ENCODE peak calls at places on chromosomes 1 and 21, in six cellular contexts. F, J, L, V, Z and U are unnamed samples. For H3K36me3 and H3K27me3, the result is how much of the 10 kb centered on the place peaks cover.

GRCh38 chr1:208329291-208329690 is 85.1 kb upstream of the PLXNA2 start:
- DNase-seq in F (no peak), J (no peak), L (no peak), V (no peak), Z (no peak), U (no peak)

GRCh38 chr1:191585095-191585494 is 573.2 kb upstream of the RGS18 start:
- DNase-seq in F (no peak), J (no peak), L (no peak), V (no peak), Z (no peak), U (no peak)

GRCh38 chr1:47679826-47680225 is 242.0 kb downstream of the FOXD2 start:
- DNase-seq in F (no peak), J (no peak), L (no peak), V (no peak), Z (no peak), U (no peak)

GRCh38 chr1:109111386-109112055 is 2.4 kb upstream of the ELAPOR1 start:
- DNase-seq in F (no peak), J (no peak), L (no peak), V (no peak), Z (no peak), U (no peak)

GRCh38 chr21:32771134-32771523 is 426 bp downstream of the PAXBP1 start:
- DNase-seq in F (no peak), J (peak), L (peak), V (peak), Z (no peak), U (peak)

GRCh38 chr1:209652873-209653401 is 712 bp upstream of the LAMB3 start:
- DNase-seq in F (no peak), J (peak), L (peak), V (peak), Z (peak), U (peak)

GRCh38 chr21:41009398-41010177 is 158.4 kb upstream of the BACE2 start:
- DNase-seq in F (no peak), J (no peak), L (no peak), V (no peak), Z (no peak), U (no peak)

GRCh38 chr1:154313066-154313356 is 7.9 kb upstream of the AQP10 start:
- DNase-seq in F (no peak), J (no peak), L (no peak), V (no peak), Z (no peak), U (no peak)

GRCh38 chr1:119953266-119953998 is 57.1 kb upstream of the ADAM30 start:
- DNase-seq in F (no peak), J (no peak), L (no peak), V (no peak), Z (no peak), U (no peak)

GRCh38 chr1:216075339-216075738 is 347.9 kb downstream of the USH2A start:
- DNase-seq in F (no peak), J (no peak), L (peak), V (peak), Z (no peak), U (peak)

GRCh38 chr1:167250482-167250881 is 29.8 kb downstream of the POU2F1 start:
- DNase-seq in F (no peak), J (no peak), L (no peak), V (no peak), Z (no peak), U (no peak)

GRCh38 chr1:41504126-41505035 is 19.9 kb upstream of the EDN2 start:
- DNase-seq in F (no peak), J (no peak), L (no peak), V (peak), Z (peak), U (peak)

GRCh38 chr21:44869860-44870747 is 3.4 kb downstream of the PTTG1IP start:
- DNase-seq in F (no peak), J (peak), L (no peak), V (peak), Z (peak), U (peak)

GRCh38 chr1:36151845-36152203 is 2.5 kb upstream of the TRAPPC3 start:
- DNase-seq in F (no peak), J (no peak), L (no peak), V (no peak), Z (no peak), U (peak)

DNA sequence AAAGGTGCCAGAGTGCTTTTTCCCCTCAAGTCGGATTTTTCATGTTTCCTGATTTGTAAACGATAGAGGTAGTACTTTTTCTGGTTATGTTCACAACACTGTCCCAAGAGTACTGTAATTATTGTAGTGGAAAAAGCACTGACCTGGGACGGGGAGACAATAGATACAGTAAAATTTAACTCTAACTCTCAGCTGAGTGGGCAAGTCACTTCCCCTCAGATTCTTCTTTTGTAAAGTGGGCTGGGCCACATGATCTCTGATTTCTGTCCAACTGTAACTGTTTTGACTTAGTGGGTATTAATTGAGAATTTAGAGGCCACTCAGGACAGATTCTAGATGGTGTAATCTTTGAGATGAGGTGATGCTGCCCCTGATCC is 19.1 kb downstream of the MARCKSL1 start:
- DNase-seq in F (no peak), J (no peak), L (no peak), V (no peak), Z (no peak), U (no peak)
- H3K4me3 ChIP-seq in F (no peak), J (no peak), L (no peak), V (no peak), Z (no peak), U (no peak)

DNA sequence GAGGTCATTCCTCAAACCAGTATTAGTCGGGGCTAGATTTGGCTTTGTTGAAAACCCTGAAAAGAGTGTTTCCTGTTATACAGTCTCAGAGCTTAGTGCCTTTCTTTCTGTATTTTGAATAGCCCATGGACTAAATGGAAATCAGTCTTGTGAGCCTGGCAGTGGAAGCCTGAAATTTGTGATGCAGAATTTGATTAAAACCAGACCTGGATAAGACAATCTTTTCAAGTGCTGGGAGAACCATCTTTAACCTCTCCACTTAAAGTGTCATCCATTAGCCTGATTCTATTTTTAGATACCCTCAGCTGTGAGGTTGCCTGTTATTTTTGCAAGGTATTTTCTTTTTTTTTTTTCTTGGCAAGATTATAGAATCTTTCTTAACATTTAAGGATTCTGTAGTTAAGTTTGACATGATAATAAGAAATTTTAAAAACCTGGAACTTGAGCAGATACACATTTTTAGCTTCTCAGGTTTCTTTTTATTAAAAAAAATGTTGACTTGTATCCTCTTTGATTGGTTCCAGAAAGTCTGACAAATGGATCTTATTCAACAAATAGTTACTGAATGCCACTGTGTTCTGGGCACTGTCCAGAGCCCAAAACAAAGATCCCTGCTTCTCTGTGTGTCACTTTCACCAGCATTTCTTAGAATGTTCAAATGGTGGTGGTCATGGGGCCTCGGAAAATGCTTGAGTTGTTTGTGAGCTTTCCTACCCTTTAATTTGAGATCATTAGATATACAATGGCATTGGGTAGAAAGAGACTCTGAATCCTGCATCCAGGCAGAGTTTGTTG is 19.7 kb downstream of the ACTN2 start:
- DNase-seq in F (no peak), J (no peak), L (no peak), V (no peak), Z (no peak), U (no peak)
- H3K36me3 ChIP-seq in F (under half), J (under half), L (under half), V (under half), Z (under half), U (under half)

DNA sequence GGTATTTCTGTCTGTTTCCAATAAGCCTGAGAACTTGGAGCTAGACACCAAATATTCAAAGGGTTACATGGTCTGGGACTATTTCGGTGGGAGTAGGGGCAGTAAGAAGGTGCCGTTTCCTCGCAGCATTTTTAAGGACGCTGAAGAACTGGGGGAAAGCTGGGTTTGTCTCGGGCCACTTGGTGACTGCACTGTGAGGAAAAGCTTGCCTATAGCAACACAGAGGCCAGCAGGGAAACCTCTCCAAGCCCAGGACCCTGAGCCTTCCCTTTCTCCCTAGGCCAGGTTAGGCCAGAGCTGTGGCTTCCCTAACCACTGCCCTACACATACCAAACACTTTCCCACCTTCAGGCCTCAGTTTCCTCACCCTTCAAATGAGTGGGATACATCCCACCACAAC is 3.3 kb downstream of the GLIS1 start:
- DNase-seq in F (no peak), J (no peak), L (no peak), V (no peak), Z (no peak), U (no peak)
- H3K27me3 ChIP-seq in F (under half), J (under half), L (half or more), V (under half), Z (under half), U (under half)

GRCh38 chr1:43979261-43979527 is 184 bp downstream of the B4GALT2 start:
- DNase-seq in F (no peak), J (no peak), L (no peak), V (no peak), Z (no peak), U (no peak)

GRCh38 chr1:43978551-43979260 is at the start of gene B4GALT2:
- DNase-seq in F (no peak), J (peak), L (peak), V (no peak), Z (no peak), U (peak)

GRCh38 chr1:43977376-43978263 is 1.4 kb upstream of the B4GALT2 start:
- DNase-seq in F (no peak), J (no peak), L (no peak), V (no peak), Z (no peak), U (no peak)

GRCh38 chr1:43976890-43977289 is 2.1 kb upstream of the B4GALT2 start:
- DNase-seq in F (no peak), J (no peak), L (no peak), V (no peak), Z (no peak), U (no peak)

DNA sequence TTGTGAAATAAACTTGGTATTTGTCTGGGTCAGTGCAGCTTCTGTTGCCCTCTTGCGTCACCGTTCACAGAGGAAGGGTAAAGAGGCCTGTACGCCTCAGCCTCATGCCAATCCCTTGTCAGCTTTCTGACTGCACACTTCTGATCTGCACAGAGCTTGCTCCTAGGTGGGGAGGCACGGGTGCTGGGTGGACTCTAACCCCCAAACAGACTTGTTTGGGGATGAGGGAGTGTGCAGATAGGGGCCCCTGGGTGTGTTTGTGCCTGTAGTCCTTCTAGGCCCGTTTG is 803 bp upstream of the B4GALT2 start:
- DNase-seq in F (no peak), J (no peak), L (no peak), V (no peak), Z (no peak), U (no peak)
- H3K4me3 ChIP-seq in F (peak), J (no peak), L (peak), V (peak), Z (peak), U (peak)